ENCODE peak calls at places on chromosomes 5 and 9, in nine cellular contexts. D is cardiac muscle cell; N is MM.1S; W is suprapubic skin; J is CD4-positive, alpha-beta T cell; F is spleen; X is fibroblast of lung; P is HCT116; B is breast epithelium. Y is an unnamed sample.

GRCh38 chr5:56822961-56823360 is 7.6 kb downstream of the MAP3K1 start:
- DNase-seq in B (no peak), P (no peak), X (peak; percentile 31), F (peak; percentile 62), J (no peak), D (no peak), N (no peak), W (no peak), Y (no peak)

GRCh38 chr5:153476767-153477166 is 13.7 kb upstream of the GRIA1 start:
- DNase-seq in J (no peak), N (no peak), X (peak; percentile 90), W (no peak), B (no peak), P (peak; percentile 40), F (no peak), D (peak; percentile 83), Y (peak; percentile 81)

GRCh38 chr9:69023650-69024049 is 9.7 kb upstream of the PRKACG start:
- DNase-seq in D (no peak), F (no peak), P (no peak), J (no peak), W (no peak), N (no peak), X (no peak), B (no peak), Y (no peak)

GRCh38 chr5:6261668-6262067 is 116.7 kb downstream of the MED10 start:
- DNase-seq in D (no peak), B (no peak), N (no peak), W (no peak), F (no peak), P (no peak), J (no peak), X (no peak), Y (peak; percentile 6)

GRCh38 chr9:20490246-20490834 is 132.0 kb downstream of the MLLT3 start:
- DNase-seq in X (no peak), J (no peak), B (no peak), W (no peak), D (no peak), P (no peak), F (no peak), N (no peak), Y (peak; percentile 51)

GRCh38 chr5:111480346-111480745 is 32.0 kb downstream of the STARD4 start:
- DNase-seq in X (no peak), D (no peak), P (no peak), B (no peak), J (no peak), N (no peak), F (no peak), W (no peak), Y (peak; percentile 73)

GRCh38 chr9:114070188-114071103 is 7.7 kb downstream of the AMBP start:
- DNase-seq in D (no peak), J (no peak), B (no peak), X (no peak), N (no peak), W (peak; percentile 47), F (peak; percentile 62), P (no peak), Y (no peak)

GRCh38 chr5:95850391-95850894 is 27.9 kb upstream of the GLRX start:
- DNase-seq in B (no peak), X (peak; percentile 73), N (no peak), W (no peak), F (no peak), P (no peak), J (no peak), D (peak; percentile 47), Y (no peak)

GRCh38 chr9:34992376-34992951 is 2.9 kb downstream of the DNAJB5 start:
- DNase-seq in D (peak; percentile 90), F (peak; percentile 71), B (no peak), J (peak; percentile 21), X (peak; percentile 92), W (peak; percentile 61), P (peak; percentile 22), N (no peak), Y (peak; percentile 73)

GRCh38 chr5:126015244-126016054 is 407.8 kb upstream of the GRAMD2B start:
- DNase-seq in F (no peak), P (no peak), X (peak; percentile 42), N (no peak), B (no peak), J (no peak), W (no peak), D (peak; percentile 54), Y (peak; percentile 24)

GRCh38 chr5:1203968-1204692 is 2.7 kb downstream of the SLC6A19 start:
- DNase-seq in X (no peak), J (no peak), B (no peak), P (no peak), W (no peak), N (no peak), F (no peak), D (no peak), Y (no peak)

GRCh38 chr5:36570696-36571095 is 35.7 kb upstream of the SLC1A3 start:
- DNase-seq in D (no peak), X (no peak), F (no peak), N (no peak), P (no peak), J (no peak), B (no peak), W (no peak), Y (no peak)

GRCh38 chr5:113546711-113547159 is 33.2 kb downstream of the YTHDC2 start:
- DNase-seq in J (no peak), F (no peak), B (no peak), N (no peak), D (peak; percentile 52), P (no peak), X (peak; percentile 66), W (no peak), Y (peak; percentile 43)

GRCh38 chr5:54785729-54786548 is 199.5 kb downstream of the ESM1 start:
- DNase-seq in X (peak; percentile 44), P (no peak), J (no peak), B (no peak), D (peak; percentile 44), F (peak; percentile 86), W (no peak), N (peak; percentile 71), Y (no peak)

GRCh38 chr9:113558632-113559502 is 95.3 kb downstream of the RGS3 start:
- DNase-seq in F (peak; percentile 86), D (peak; percentile 93), B (peak; percentile 60), P (no peak), X (peak; percentile 98), J (no peak), W (peak; percentile 79), N (no peak), Y (no peak)

GRCh38 chr5:19855453-19855852 is 132.5 kb downstream of the CDH18 start:
- DNase-seq in J (no peak), X (no peak), N (no peak), P (no peak), F (no peak), W (no peak), D (no peak), B (no peak), Y (no peak)

GRCh38 chr9:114007991-114008666 is 70.0 kb downstream of the AMBP start:
- DNase-seq in B (peak; percentile 30), D (no peak), N (no peak), F (peak; percentile 59), J (no peak), P (no peak), X (no peak), W (peak; percentile 70), Y (no peak)

GRCh38 chr9:76866689-76867088 is 39.2 kb downstream of the PRUNE2 start:
- DNase-seq in D (peak; percentile 78), W (no peak), F (no peak), X (peak; percentile 79), J (no peak), N (no peak), B (no peak), P (no peak), Y (peak; percentile 85)

GRCh38 chr9:130432362-130432761 is 12.4 kb upstream of the ASS1 start:
- DNase-seq in P (no peak), B (no peak), J (no peak), N (no peak), X (no peak), W (no peak), D (no peak), F (no peak), Y (no peak)

GRCh38 chr5:132607133-132607532 is 50.4 kb downstream of the RAD50 start:
- DNase-seq in X (no peak), B (no peak), W (no peak), N (no peak), P (no peak), D (no peak), F (no peak), J (no peak), Y (no peak)

GRCh38 chr5:132611965-132612364 is 46.0 kb upstream of the IL13 start:
- DNase-seq in B (no peak), N (no peak), W (no peak), J (no peak), P (no peak), D (no peak), F (no peak), X (no peak), Y (no peak)

GRCh38 chr5:132608107-132608506 is 49.9 kb upstream of the IL13 start:
- DNase-seq in J (no peak), P (no peak), D (no peak), W (no peak), F (no peak), N (no peak), X (no peak), B (no peak), Y (no peak)
- H3K27ac ChIP-seq in J (no peak overlapping the region), P (no peak overlapping the region), D (no peak overlapping the region), W (no peak overlapping the region), F (no peak overlapping the region), N (no peak overlapping the region), X (no peak overlapping the region), B (no peak overlapping the region), Y (no peak overlapping the region)

DNA sequence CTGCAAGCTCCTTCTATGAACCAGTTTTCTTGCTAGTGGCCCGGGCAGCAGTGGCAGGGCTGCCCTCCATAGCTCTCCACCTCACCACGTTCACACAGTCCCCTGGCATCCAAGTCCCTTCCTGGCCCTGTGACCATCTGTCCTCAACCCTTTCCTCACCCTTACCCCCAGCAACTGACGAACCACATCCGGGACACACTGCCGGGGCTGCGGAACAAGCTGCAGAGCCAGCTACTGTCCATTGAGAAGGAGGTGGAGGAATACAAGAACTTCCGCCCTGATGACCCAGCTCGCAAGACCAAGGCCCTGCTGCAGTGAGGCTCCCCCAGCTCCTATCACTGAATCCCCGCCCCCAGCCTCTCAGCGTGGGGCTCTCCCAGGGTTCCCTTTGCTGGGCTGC is 18.8 kb downstream of the DNM1 start:
- DNase-seq in W (no peak), P (no peak), X (no peak), D (no peak), N (no peak), F (no peak), B (no peak), J (no peak), Y (no peak)
- H3K27me3 ChIP-seq in W (no peaks in the 10 kb centered on the region), P (no peaks in the 10 kb centered on the region), X (no peaks in the 10 kb centered on the region), D (no peaks in the 10 kb centered on the region), N (peaks cover 62% of the 10 kb centered on the region), F (no peaks in the 10 kb centered on the region), B (no peaks in the 10 kb centered on the region), J (no peaks in the 10 kb centered on the region), Y (no peaks in the 10 kb centered on the region)

GRCh38 chr5:170141636-170142035 is 35.9 kb downstream of the FOXI1 start:
- DNase-seq in J (no peak), X (no peak), N (no peak), P (no peak), B (no peak), W (no peak), F (no peak), D (no peak), Y (no peak)
- TF ChIP-seq CTCF in J (no peak), X (no peak), N (no peak), P (no peak), B (no peak), W (no peak), F (no peak), D (no peak), Y (no peak)

DNA sequence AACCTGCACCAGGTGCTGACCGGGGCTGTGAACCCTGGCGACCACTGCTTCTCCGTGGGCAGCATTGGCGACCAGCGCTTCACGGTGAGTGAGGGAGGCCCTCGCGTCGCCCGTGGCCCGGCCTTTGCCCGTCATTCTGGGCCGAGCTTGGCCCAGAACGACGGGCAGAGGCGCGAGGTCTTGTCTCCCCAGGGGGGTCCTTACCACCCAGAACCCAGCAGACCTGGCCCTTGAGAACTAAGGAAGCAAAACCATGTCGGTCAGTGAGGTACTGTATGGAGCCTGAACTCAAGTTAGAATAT is 637 bp downstream of the DMXL1 start:
- DNase-seq in F (no peak), B (no peak), D (no peak), W (no peak), J (no peak), X (peak; percentile 9), P (no peak), N (peak; percentile 23), Y (no peak)
- H3K27ac ChIP-seq in F (peak overlapping the region; percentile 98), B (peak overlapping the region; percentile 98), D (peak overlapping the region; percentile 86), W (peak overlapping the region; percentile 92), J (peak overlapping the region; percentile 94), X (peak overlapping the region; percentile 87), P (peak overlapping the region; percentile 70), N (peak overlapping the region; percentile 79), Y (peak overlapping the region; percentile 36)